ENCODE peak calls at places on chromosomes 5 and 9, in six cellular contexts. One of them, this sample, is unnamed. For H3K36me3, the result is how much of the 10 kb centered on the place peaks cover.

GRCh38 chr9:6224393-6225154 is 9.0 kb downstream of the IL33 start:
- DNase-seq in PC-9: no peak
- DNase-seq in cardiac muscle cell: no peak
- DNase-seq in Peyer's patch: no peak
- DNase-seq in uterus: no peak
- DNase-seq in GM23338: no peak
- DNase-seq in this sample: no peak

GRCh38 chr5:60718186-60718892 is 18.4 kb upstream of the DEPDC1B start:
- DNase-seq in PC-9: no peak
- DNase-seq in uterus: no peak
- DNase-seq in GM23338: no peak
- DNase-seq in Peyer's patch: no peak
- DNase-seq in cardiac muscle cell: no peak
- DNase-seq in this sample: no peak

GRCh38 chr5:158175664-158176507 is 316.9 kb upstream of the CLINT1 start:
- DNase-seq in uterus: no peak
- DNase-seq in cardiac muscle cell: peak
- DNase-seq in GM23338: no peak
- DNase-seq in Peyer's patch: no peak
- DNase-seq in PC-9: no peak
- DNase-seq in this sample: no peak

GRCh38 chr9:134225816-134226215 is 61.5 kb upstream of the RNU6ATAC start:
- DNase-seq in PC-9: no peak
- DNase-seq in GM23338: no peak
- DNase-seq in uterus: no peak
- DNase-seq in cardiac muscle cell: no peak
- DNase-seq in Peyer's patch: no peak
- DNase-seq in this sample: no peak

GRCh38 chr9:80492221-80492620 is 920.5 kb downstream of the TLE4 start:
- DNase-seq in PC-9: no peak
- DNase-seq in GM23338: no peak
- DNase-seq in cardiac muscle cell: peak
- DNase-seq in uterus: no peak
- DNase-seq in Peyer's patch: no peak
- DNase-seq in this sample: no peak

GRCh38 chr9:8683496-8683895 is 883.9 kb upstream of the DMAC1 start:
- DNase-seq in uterus: no peak
- DNase-seq in PC-9: no peak
- DNase-seq in Peyer's patch: no peak
- DNase-seq in GM23338: no peak
- DNase-seq in cardiac muscle cell: no peak
- DNase-seq in this sample: no peak

GRCh38 chr5:39714036-39714698 is 289.4 kb upstream of the DAB2 start:
- DNase-seq in cardiac muscle cell: peak
- DNase-seq in PC-9: peak
- DNase-seq in uterus: no peak
- DNase-seq in GM23338: peak
- DNase-seq in Peyer's patch: peak
- DNase-seq in this sample: no peak

GRCh38 chr5:65862384-65862783 is 64.0 kb upstream of the ERBIN start:
- DNase-seq in cardiac muscle cell: no peak
- DNase-seq in GM23338: no peak
- DNase-seq in uterus: no peak
- DNase-seq in PC-9: peak
- DNase-seq in Peyer's patch: no peak
- DNase-seq in this sample: no peak

GRCh38 chr5:53438486-53439472 is 41.6 kb upstream of the FST start:
- DNase-seq in Peyer's patch: no peak
- DNase-seq in GM23338: no peak
- DNase-seq in PC-9: no peak
- DNase-seq in cardiac muscle cell: no peak
- DNase-seq in uterus: no peak
- DNase-seq in this sample: no peak

GRCh38 chr9:38689678-38690077 is 30.3 kb downstream of the FAM240B start:
- DNase-seq in uterus: peak
- DNase-seq in cardiac muscle cell: no peak
- DNase-seq in GM23338: peak
- DNase-seq in Peyer's patch: no peak
- DNase-seq in PC-9: no peak
- DNase-seq in this sample: no peak

GRCh38 chr9:95131023-95131943 is 186.2 kb downstream of the FANCC start:
- DNase-seq in Peyer's patch: peak
- DNase-seq in cardiac muscle cell: peak
- DNase-seq in PC-9: peak
- DNase-seq in GM23338: peak
- DNase-seq in uterus: peak
- DNase-seq in this sample: peak

GRCh38 chr5:55982957-55983381 is 11.8 kb downstream of the IL6ST start:
- DNase-seq in cardiac muscle cell: no peak
- DNase-seq in Peyer's patch: no peak
- DNase-seq in PC-9: no peak
- DNase-seq in uterus: no peak
- DNase-seq in GM23338: peak
- DNase-seq in this sample: no peak

GRCh38 chr5:129440424-129440823 is 19.7 kb upstream of the ADAMTS19 start:
- DNase-seq in uterus: no peak
- DNase-seq in cardiac muscle cell: no peak
- DNase-seq in PC-9: no peak
- DNase-seq in GM23338: no peak
- DNase-seq in Peyer's patch: no peak
- DNase-seq in this sample: no peak

DNA sequence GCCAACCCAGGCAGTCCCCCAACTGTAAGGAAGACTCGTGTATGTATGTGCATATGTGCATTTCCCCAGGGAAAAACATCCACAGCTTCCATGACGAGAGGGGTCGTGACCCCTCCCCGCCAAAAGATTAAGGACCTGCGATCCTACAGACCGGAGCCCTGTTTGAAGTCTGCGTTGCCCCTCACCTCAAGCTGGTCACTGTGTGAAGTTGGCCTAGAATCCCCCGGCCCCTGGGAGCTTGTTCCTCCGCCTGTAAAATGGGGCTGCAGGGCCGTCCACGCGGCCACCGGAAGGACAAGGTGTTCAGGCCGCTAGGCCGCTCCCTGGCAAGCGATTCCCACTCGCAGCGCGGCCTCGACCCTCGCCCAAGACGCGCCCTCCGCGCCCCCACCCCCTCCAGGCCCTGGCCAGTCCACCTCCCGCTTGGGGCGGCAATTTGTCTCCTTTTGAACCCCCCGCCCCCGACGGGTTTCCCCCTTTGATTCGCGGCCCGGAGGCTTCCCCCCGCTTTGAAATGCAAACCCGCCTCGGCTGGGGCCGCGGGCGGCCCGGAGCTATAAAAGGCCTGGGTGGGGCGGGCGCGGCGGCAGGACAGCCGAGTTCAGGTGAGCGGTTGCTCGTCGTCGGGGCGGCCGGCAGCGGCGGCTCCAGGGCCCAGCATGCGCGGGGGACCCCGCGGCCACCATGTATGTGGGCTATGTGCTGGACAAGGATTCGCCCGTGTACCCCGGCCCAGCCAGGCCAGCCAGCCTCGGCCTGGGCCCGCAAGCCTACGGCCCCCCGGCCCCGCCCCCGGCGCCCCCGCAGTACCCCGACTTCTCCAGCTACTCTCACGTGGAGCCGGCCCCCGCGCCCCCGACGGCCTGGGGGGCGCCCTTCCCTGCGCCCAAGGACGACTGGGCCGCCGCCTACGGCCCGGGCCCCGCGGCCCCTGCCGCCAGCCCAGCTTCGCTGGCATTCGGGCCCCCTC is at the start of gene CDX1:
- DNase-seq in cardiac muscle cell: no peak
- DNase-seq in PC-9: no peak
- DNase-seq in Peyer's patch: peak
- DNase-seq in GM23338: peak
- DNase-seq in uterus: no peak
- DNase-seq in this sample: no peak
- H3K4me3 ChIP-seq in cardiac muscle cell: no peak
- H3K4me3 ChIP-seq in PC-9: no peak
- H3K4me3 ChIP-seq in Peyer's patch: peak
- H3K4me3 ChIP-seq in GM23338: peak
- H3K4me3 ChIP-seq in uterus: no peak
- H3K4me3 ChIP-seq in this sample: no peak

GRCh38 chr9:123090956-123091355 is 57.5 kb downstream of the GPR21 start:
- DNase-seq in cardiac muscle cell: no peak
- DNase-seq in uterus: no peak
- DNase-seq in PC-9: no peak
- DNase-seq in GM23338: no peak
- DNase-seq in Peyer's patch: no peak
- DNase-seq in this sample: no peak

GRCh38 chr9:123091459-123091858 is 58.0 kb downstream of the GPR21 start:
- DNase-seq in uterus: no peak
- DNase-seq in GM23338: no peak
- DNase-seq in PC-9: no peak
- DNase-seq in cardiac muscle cell: no peak
- DNase-seq in Peyer's patch: no peak
- DNase-seq in this sample: no peak

GRCh38 chr9:123089790-123090189 is 56.3 kb downstream of the GPR21 start:
- DNase-seq in GM23338: no peak
- DNase-seq in uterus: no peak
- DNase-seq in Peyer's patch: no peak
- DNase-seq in PC-9: no peak
- DNase-seq in cardiac muscle cell: no peak
- DNase-seq in this sample: no peak

GRCh38 chr9:123089040-123089439 is 55.6 kb downstream of the GPR21 start:
- DNase-seq in GM23338: no peak
- DNase-seq in Peyer's patch: no peak
- DNase-seq in PC-9: no peak
- DNase-seq in uterus: no peak
- DNase-seq in cardiac muscle cell: no peak
- DNase-seq in this sample: no peak

DNA sequence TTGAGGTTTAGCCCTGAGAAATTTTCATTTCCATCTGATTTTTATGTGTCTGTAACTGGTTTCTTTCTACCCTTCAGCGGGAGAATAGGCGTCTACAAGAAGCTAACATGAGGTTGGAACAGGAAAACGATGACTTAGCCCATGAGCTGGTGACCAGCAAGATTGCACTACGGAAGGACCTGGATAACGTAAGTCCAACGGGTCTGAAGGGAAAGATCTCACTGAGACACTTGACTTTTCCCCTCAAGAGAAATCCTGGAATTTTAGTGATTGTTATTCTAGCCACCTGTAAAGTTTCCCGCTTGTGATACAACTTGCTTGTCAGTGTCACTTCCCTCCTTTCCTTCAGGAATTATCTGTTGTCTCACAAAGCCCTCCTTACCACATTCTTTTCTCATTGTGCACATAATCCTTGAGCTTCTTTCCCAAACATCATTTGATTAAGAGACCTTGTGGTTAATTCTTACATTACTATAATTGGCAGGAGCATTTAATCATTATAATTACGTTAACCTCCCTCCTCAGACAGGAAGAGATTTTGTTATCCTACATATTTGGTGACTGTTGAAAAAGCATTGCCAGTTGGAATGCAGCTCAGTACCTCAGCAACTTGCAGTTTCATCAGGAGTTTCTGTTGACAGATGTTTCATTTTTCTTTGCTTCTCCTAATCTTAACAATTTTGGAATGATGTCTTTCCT is 56.9 kb downstream of the GPR21 start:
- DNase-seq in cardiac muscle cell: no peak
- DNase-seq in Peyer's patch: no peak
- DNase-seq in uterus: no peak
- DNase-seq in GM23338: no peak
- DNase-seq in PC-9: no peak
- DNase-seq in this sample: no peak
- H3K36me3 ChIP-seq in cardiac muscle cell: under half
- H3K36me3 ChIP-seq in Peyer's patch: under half
- H3K36me3 ChIP-seq in uterus: under half
- H3K36me3 ChIP-seq in GM23338: under half
- H3K36me3 ChIP-seq in PC-9: under half
- H3K36me3 ChIP-seq in this sample: under half

DNA sequence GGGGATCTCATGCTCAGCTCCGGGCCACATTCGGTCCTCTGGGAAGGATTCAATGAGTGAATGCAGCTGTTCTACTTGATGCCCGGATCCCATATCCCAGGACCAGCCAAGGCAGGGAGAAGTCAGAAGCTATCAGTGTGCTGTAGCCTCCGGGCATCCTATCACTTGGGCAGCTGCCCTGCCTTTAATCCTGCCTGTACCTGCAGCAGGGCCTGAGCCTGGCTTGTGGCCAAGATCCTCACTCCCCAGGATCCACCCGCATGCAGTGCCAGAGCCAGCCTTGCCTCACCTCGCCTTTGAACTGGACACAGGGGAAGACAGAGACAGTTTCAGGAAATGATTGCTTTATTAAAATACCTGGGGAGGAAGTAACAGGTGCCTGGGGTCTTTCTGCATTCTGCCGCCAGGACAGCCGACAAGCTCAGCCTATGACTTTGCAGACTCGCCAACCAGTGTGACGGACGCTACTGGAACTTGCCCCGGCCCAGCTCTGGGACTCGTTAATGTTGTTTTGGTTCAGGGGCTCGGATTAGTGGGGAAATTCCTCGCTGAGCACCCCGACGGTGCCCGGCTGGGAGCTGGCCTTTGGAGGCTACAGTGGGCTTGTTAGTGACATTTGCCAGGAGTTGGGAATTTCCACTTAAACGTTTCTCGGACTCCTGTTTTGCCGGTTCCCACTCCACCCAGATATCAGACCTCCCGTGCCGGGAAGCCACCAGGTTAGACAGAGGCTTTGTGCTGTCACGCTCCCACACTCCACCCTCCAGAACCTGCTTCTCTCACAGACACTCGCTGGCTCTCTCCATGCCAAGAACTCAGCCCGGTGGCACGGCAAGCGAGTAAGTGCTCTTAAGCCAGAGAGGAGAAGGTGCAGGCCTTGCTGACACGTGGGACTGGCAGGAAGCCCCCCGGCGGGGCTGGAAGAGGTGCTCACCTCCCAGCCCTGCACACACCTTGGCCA is 721 bp downstream of the PTGES start:
- DNase-seq in cardiac muscle cell: no peak
- DNase-seq in Peyer's patch: peak
- DNase-seq in PC-9: peak
- DNase-seq in uterus: no peak
- DNase-seq in GM23338: no peak
- DNase-seq in this sample: no peak
- H3K4me3 ChIP-seq in cardiac muscle cell: no peak
- H3K4me3 ChIP-seq in Peyer's patch: peak
- H3K4me3 ChIP-seq in PC-9: peak
- H3K4me3 ChIP-seq in uterus: peak
- H3K4me3 ChIP-seq in GM23338: peak
- H3K4me3 ChIP-seq in this sample: no peak

DNA sequence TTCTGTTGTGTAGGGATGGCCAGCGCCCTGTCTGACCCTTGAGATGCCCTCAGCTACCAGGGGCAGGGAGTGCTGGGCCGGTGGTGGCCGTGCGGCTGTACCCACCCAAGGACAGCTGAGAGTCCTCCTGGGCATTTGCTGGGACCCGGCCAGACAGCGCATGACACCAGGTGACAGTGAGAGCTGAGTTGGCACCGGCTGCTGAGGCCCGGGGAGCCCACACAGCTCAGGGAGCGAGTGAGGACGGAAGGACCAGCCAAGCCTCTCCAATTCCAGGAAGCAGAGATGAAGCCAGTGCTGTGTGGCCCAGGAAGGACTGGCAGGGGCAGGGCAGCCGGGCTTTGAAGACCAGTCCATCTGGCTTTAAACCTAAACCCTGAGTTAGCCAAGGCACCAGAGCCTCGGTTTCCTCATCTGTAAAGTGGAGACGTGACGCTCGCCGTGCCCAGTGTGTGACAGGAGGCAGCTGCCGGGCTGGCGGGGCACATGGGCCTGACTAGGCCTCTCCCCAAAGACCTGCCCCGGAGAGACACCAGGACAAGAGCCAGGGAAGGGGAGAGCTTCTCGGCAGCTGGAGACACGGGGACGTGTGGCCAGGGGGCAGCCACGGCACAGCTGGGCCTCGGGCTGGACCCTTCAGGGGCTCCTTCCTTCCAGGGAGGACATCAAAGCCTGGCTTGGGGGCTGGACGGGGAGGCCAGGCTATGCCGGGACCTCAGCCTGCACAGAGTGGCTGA is 3.0 kb upstream of the AGPAT2 start:
- DNase-seq in cardiac muscle cell: no peak
- DNase-seq in Peyer's patch: no peak
- DNase-seq in GM23338: no peak
- DNase-seq in uterus: no peak
- DNase-seq in PC-9: no peak
- DNase-seq in this sample: no peak
- H3K36me3 ChIP-seq in cardiac muscle cell: under half
- H3K36me3 ChIP-seq in Peyer's patch: under half
- H3K36me3 ChIP-seq in GM23338: under half
- H3K36me3 ChIP-seq in uterus: under half
- H3K36me3 ChIP-seq in PC-9: under half
- H3K36me3 ChIP-seq in this sample: under half